ENCODE peak calls at places on chromosomes 7 and 10, in four cellular contexts. One of them, this sample, is unnamed.

GRCh38 chr7:44980393-44981034 is 1.7 kb upstream of the MYO1G start:
- DNase-seq in upper lobe of left lung: peak
- DNase-seq in SK-N-SH: no peak
- DNase-seq in stomach: no peak
- DNase-seq in this sample: no peak

GRCh38 chr10:50260791-50261281 is 9.5 kb upstream of the ASAH2 start:
- DNase-seq in stomach: no peak
- DNase-seq in upper lobe of left lung: no peak
- DNase-seq in SK-N-SH: no peak
- DNase-seq in this sample: no peak

GRCh38 chr7:111126987-111127386 is 36.1 kb downstream of the LRRN3 start:
- DNase-seq in stomach: no peak
- DNase-seq in upper lobe of left lung: no peak
- DNase-seq in SK-N-SH: no peak
- DNase-seq in this sample: no peak

GRCh38 chr10:89810908-89811515 is 109.6 kb downstream of the KIF20B start:
- DNase-seq in SK-N-SH: no peak
- DNase-seq in upper lobe of left lung: no peak
- DNase-seq in stomach: no peak
- DNase-seq in this sample: no peak

GRCh38 chr10:42755591-42756093 is 27.0 kb upstream of the BMS1 start:
- DNase-seq in upper lobe of left lung: no peak
- DNase-seq in stomach: no peak
- DNase-seq in SK-N-SH: no peak
- DNase-seq in this sample: no peak

GRCh38 chr10:48632166-48632565 is 27.3 kb upstream of the ARHGAP22 start:
- DNase-seq in stomach: no peak
- DNase-seq in SK-N-SH: no peak
- DNase-seq in upper lobe of left lung: no peak
- DNase-seq in this sample: no peak

GRCh38 chr7:50119815-50120637 is 27.0 kb upstream of the ZPBP start:
- DNase-seq in stomach: no peak
- DNase-seq in SK-N-SH: peak
- DNase-seq in upper lobe of left lung: no peak
- DNase-seq in this sample: no peak

GRCh38 chr10:72171175-72171630 is 44.6 kb upstream of the ANAPC16 start:
- DNase-seq in SK-N-SH: no peak
- DNase-seq in upper lobe of left lung: peak
- DNase-seq in stomach: peak
- DNase-seq in this sample: no peak

GRCh38 chr7:41006591-41006990 is 696.3 kb downstream of the INHBA start:
- DNase-seq in upper lobe of left lung: no peak
- DNase-seq in stomach: no peak
- DNase-seq in SK-N-SH: no peak
- DNase-seq in this sample: no peak

GRCh38 chr10:110679633-110680472 is 35.7 kb downstream of the RBM20 start:
- DNase-seq in SK-N-SH: peak
- DNase-seq in stomach: no peak
- DNase-seq in upper lobe of left lung: no peak
- DNase-seq in this sample: no peak

GRCh38 chr7:37916017-37916672 is 472 bp downstream of the SFRP4 start:
- DNase-seq in SK-N-SH: peak
- DNase-seq in stomach: no peak
- DNase-seq in upper lobe of left lung: peak
- DNase-seq in this sample: peak

GRCh38 chr7:158827411-158828342 is 1.6 kb downstream of the ESYT2 start:
- DNase-seq in stomach: no peak
- DNase-seq in upper lobe of left lung: no peak
- DNase-seq in SK-N-SH: no peak
- DNase-seq in this sample: no peak

GRCh38 chr10:94403823-94404228 is 1.5 kb downstream of the TBC1D12 start:
- DNase-seq in stomach: no peak
- DNase-seq in upper lobe of left lung: no peak
- DNase-seq in SK-N-SH: peak
- DNase-seq in this sample: no peak

GRCh38 chr10:126041804-126042231 is 145.5 kb downstream of the FANK1 start:
- DNase-seq in stomach: peak
- DNase-seq in SK-N-SH: peak
- DNase-seq in upper lobe of left lung: peak
- DNase-seq in this sample: peak

GRCh38 chr10:25815236-25815635 is 118.8 kb upstream of the MYO3A start:
- DNase-seq in stomach: no peak
- DNase-seq in upper lobe of left lung: no peak
- DNase-seq in SK-N-SH: no peak
- DNase-seq in this sample: no peak

GRCh38 chr10:52226448-52226847 is 87.6 kb upstream of the DKK1 start:
- DNase-seq in stomach: no peak
- DNase-seq in SK-N-SH: no peak
- DNase-seq in upper lobe of left lung: no peak
- DNase-seq in this sample: no peak

GRCh38 chr10:69416695-69417094 is at the start of gene TACR2:
- DNase-seq in upper lobe of left lung: no peak
- DNase-seq in stomach: no peak
- DNase-seq in SK-N-SH: no peak
- DNase-seq in this sample: peak
- TF ChIP-seq POLR2AphosphoS5 in upper lobe of left lung: no peak
- TF ChIP-seq POLR2AphosphoS5 in stomach: no peak
- TF ChIP-seq POLR2AphosphoS5 in SK-N-SH: no peak
- TF ChIP-seq POLR2AphosphoS5 in this sample: peak

GRCh38 chr7:69598081-69598486 is at the start of gene AUTS2:
- DNase-seq in SK-N-SH: peak
- DNase-seq in upper lobe of left lung: peak
- DNase-seq in stomach: peak
- DNase-seq in this sample: peak
- TF ChIP-seq POLR2AphosphoS5 in SK-N-SH: no peak
- TF ChIP-seq POLR2AphosphoS5 in upper lobe of left lung: no peak
- TF ChIP-seq POLR2AphosphoS5 in stomach: no peak
- TF ChIP-seq POLR2AphosphoS5 in this sample: no peak

GRCh38 chr7:150875791-150876190 is 23.5 kb downstream of the AOC1 start:
- DNase-seq in upper lobe of left lung: no peak
- DNase-seq in SK-N-SH: no peak
- DNase-seq in stomach: no peak
- DNase-seq in this sample: no peak
- TF ChIP-seq POLR2AphosphoS5 in upper lobe of left lung: no peak
- TF ChIP-seq POLR2AphosphoS5 in SK-N-SH: no peak
- TF ChIP-seq POLR2AphosphoS5 in stomach: no peak
- TF ChIP-seq POLR2AphosphoS5 in this sample: no peak

GRCh38 chr7:115494529-115495147 is 535.9 kb downstream of the TFEC start:
- DNase-seq in stomach: no peak
- DNase-seq in upper lobe of left lung: no peak
- DNase-seq in SK-N-SH: no peak
- DNase-seq in this sample: no peak
- TF ChIP-seq POLR2AphosphoS5 in stomach: no peak
- TF ChIP-seq POLR2AphosphoS5 in upper lobe of left lung: no peak
- TF ChIP-seq POLR2AphosphoS5 in SK-N-SH: no peak
- TF ChIP-seq POLR2AphosphoS5 in this sample: no peak